ENCODE peak calls at places on chromosomes 5 and 9, in six cellular contexts. V, J, G, Z, W and F are unnamed samples.
A peak's percentile ranks its signal among the peaks of the same experiment; 100 is the strongest.

GRCh38 chr9:124813041-124813440 is 36.1 kb downstream of the OLFML2A start:
- DNase-seq in J (no peak), Z (no peak), G (no peak), V (no peak), W (no peak), F (no peak)

GRCh38 chr9:131432597-131433301 is 38.9 kb downstream of the PRRC2B start:
- DNase-seq in J (peak; percentile 78), Z (no peak), G (no peak), W (no peak), V (peak; percentile 14), F (no peak)

GRCh38 chr9:129542761-129543160 is 78.1 kb downstream of the C9orf50 start:
- DNase-seq in Z (no peak), G (no peak), V (no peak), J (no peak), W (no peak), F (no peak)

GRCh38 chr5:115629903-115630302 is 4.1 kb upstream of the TMED7 start:
- DNase-seq in J (no peak), W (no peak), Z (no peak), G (no peak), V (no peak), F (no peak)

GRCh38 chr5:5179597-5179996 is 39.5 kb downstream of the ADAMTS16 start:
- DNase-seq in Z (no peak), V (no peak), J (no peak), G (no peak), W (no peak), F (no peak)

GRCh38 chr9:128192601-128193371 is 1.4 kb upstream of the CIZ1 start:
- DNase-seq in V (no peak), J (no peak), G (peak; percentile 92), W (peak; percentile 62), Z (peak; percentile 64), F (peak; percentile 98)

GRCh38 chr9:136196465-136197371 is 8.2 kb downstream of the LHX3 start:
- DNase-seq in J (no peak), V (no peak), Z (no peak), G (no peak), W (no peak), F (no peak)

GRCh38 chr5:122561209-122561608 is 213.7 kb upstream of the SNX2 start:
- DNase-seq in Z (no peak), G (no peak), W (no peak), J (no peak), V (no peak), F (peak; percentile 78)

GRCh38 chr9:123784513-123784912 is 145.4 kb downstream of the DENND1A start:
- DNase-seq in J (no peak), V (no peak), G (no peak), Z (no peak), W (no peak), F (no peak)

GRCh38 chr5:102638316-102638715 is 116.8 kb upstream of the PAM start:
- DNase-seq in W (no peak), Z (no peak), J (no peak), V (no peak), G (no peak), F (no peak)

GRCh38 chr9:136512651-136513066 is 29.8 kb upstream of the SEC16A start:
- DNase-seq in Z (peak; percentile 35), W (no peak), G (no peak), J (no peak), V (peak; percentile 13), F (no peak)

GRCh38 chr5:50553560-50553984 is 112.5 kb upstream of the EMB start:
- DNase-seq in V (no peak), J (peak; percentile 9), G (no peak), Z (no peak), W (no peak), F (no peak)

GRCh38 chr9:116673375-116673774 is 13.7 kb upstream of the TRIM32 start:
- DNase-seq in V (no peak), Z (no peak), G (no peak), J (no peak), W (no peak), F (no peak)

GRCh38 chr5:321233-321725 is at the start of gene AHRR:
- DNase-seq in V (peak; percentile 95), G (no peak), J (peak; percentile 55), W (peak; percentile 86), Z (peak; percentile 72), F (peak; percentile 39)

GRCh38 chr9:112437406-112437805 is 49.2 kb upstream of the KIAA1958 start:
- DNase-seq in W (no peak), G (no peak), Z (no peak), J (no peak), V (no peak), F (peak; percentile 64)

GRCh38 chr5:134803821-134804220 is 41.9 kb upstream of the C5orf24 start:
- DNase-seq in V (no peak), J (no peak), W (no peak), G (no peak), Z (no peak), F (no peak)

GRCh38 chr5:137264573-137264972 is 234.6 kb downstream of the SPOCK1 start:
- DNase-seq in W (no peak), G (no peak), J (peak; percentile 83), V (no peak), Z (no peak), F (no peak)

GRCh38 chr5:132439521-132440206 is 50.9 kb downstream of the IRF1 start:
- DNase-seq in G (peak; percentile 82), V (peak; percentile 75), W (no peak), Z (no peak), J (peak; percentile 81), F (no peak)